ENCODE peak calls at places on chromosomes 7 and 10, in five cellular contexts. One of them, this sample, is unnamed.

GRCh38 chr10:34933676-34934075 is 118.6 kb upstream of the PARD3 start:
- DNase-seq in A549: no peak
- DNase-seq in K562: no peak
- DNase-seq in HepG2: no peak
- DNase-seq in endothelial cell of umbilical vein: no peak
- DNase-seq in this sample: no peak

GRCh38 chr10:10642741-10643280 is 374.9 kb upstream of the CELF2 start:
- DNase-seq in A549: no peak
- DNase-seq in K562: no peak
- DNase-seq in HepG2: no peak
- DNase-seq in endothelial cell of umbilical vein: no peak
- DNase-seq in this sample: no peak

GRCh38 chr10:116014859-116015258 is 258.1 kb downstream of the GFRA1 start:
- DNase-seq in A549: no peak
- DNase-seq in K562: no peak
- DNase-seq in HepG2: no peak
- DNase-seq in endothelial cell of umbilical vein: no peak
- DNase-seq in this sample: no peak

GRCh38 chr10:60429084-60429849 is 39.6 kb upstream of the ANK3 start:
- DNase-seq in A549: no peak
- DNase-seq in K562: peak
- DNase-seq in HepG2: no peak
- DNase-seq in endothelial cell of umbilical vein: peak
- DNase-seq in this sample: no peak

GRCh38 chr7:191105-192034 is 1.0 kb upstream of the FAM20C start:
- DNase-seq in A549: peak
- DNase-seq in K562: peak
- DNase-seq in HepG2: no peak
- DNase-seq in endothelial cell of umbilical vein: peak
- DNase-seq in this sample: peak

GRCh38 chr7:143435266-143435665 is 8.0 kb upstream of the TAS2R60 start:
- DNase-seq in A549: no peak
- DNase-seq in K562: no peak
- DNase-seq in HepG2: no peak
- DNase-seq in endothelial cell of umbilical vein: no peak
- DNase-seq in this sample: no peak

GRCh38 chr7:101237206-101238067 is at the start of gene CLDN15:
- DNase-seq in A549: no peak
- DNase-seq in K562: no peak
- DNase-seq in HepG2: peak
- DNase-seq in endothelial cell of umbilical vein: peak
- DNase-seq in this sample: no peak

GRCh38 chr10:17003666-17004065 is 125.9 kb downstream of the CUBN start:
- DNase-seq in A549: no peak
- DNase-seq in K562: no peak
- DNase-seq in HepG2: no peak
- DNase-seq in endothelial cell of umbilical vein: no peak
- DNase-seq in this sample: no peak

GRCh38 chr10:90197766-90198165 is 496.4 kb downstream of the KIF20B start:
- DNase-seq in A549: no peak
- DNase-seq in K562: no peak
- DNase-seq in HepG2: no peak
- DNase-seq in endothelial cell of umbilical vein: peak
- DNase-seq in this sample: no peak

GRCh38 chr10:28463141-28463540 is 69.8 kb upstream of the WAC start:
- DNase-seq in A549: no peak
- DNase-seq in K562: no peak
- DNase-seq in HepG2: no peak
- DNase-seq in endothelial cell of umbilical vein: no peak
- DNase-seq in this sample: no peak

GRCh38 chr10:95196053-95196452 is 2.0 kb downstream of the ACSM6 start:
- DNase-seq in A549: no peak
- DNase-seq in K562: no peak
- DNase-seq in HepG2: no peak
- DNase-seq in endothelial cell of umbilical vein: no peak
- DNase-seq in this sample: no peak

DNA sequence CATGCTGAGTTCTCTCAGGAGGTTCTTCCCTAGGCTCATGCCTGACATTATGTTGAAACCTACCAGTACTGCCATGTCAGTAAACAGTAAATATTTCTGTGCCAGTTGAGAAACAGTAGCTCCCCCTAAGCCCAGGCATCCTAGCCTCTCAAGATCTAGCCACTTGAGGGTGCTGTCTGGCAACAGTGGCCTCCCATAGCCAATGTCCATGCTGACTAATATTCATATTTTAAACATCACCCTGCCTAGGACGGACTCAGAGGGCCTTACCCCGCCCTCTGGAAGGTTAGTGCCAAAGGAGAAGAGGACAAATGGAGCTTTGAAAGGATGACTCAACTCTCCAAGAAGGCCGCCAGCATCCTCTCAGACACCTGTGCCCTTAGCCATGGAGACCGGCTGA is 7.7 kb downstream of the ACSM6 start:
- DNase-seq in A549: peak
- DNase-seq in K562: peak
- DNase-seq in HepG2: peak
- DNase-seq in endothelial cell of umbilical vein: no peak
- DNase-seq in this sample: no peak
- TF ChIP-seq CTCF in A549: peak
- TF ChIP-seq CTCF in K562: peak
- TF ChIP-seq CTCF in HepG2: peak
- TF ChIP-seq CTCF in endothelial cell of umbilical vein: no peak
- TF ChIP-seq CTCF in this sample: peak

DNA sequence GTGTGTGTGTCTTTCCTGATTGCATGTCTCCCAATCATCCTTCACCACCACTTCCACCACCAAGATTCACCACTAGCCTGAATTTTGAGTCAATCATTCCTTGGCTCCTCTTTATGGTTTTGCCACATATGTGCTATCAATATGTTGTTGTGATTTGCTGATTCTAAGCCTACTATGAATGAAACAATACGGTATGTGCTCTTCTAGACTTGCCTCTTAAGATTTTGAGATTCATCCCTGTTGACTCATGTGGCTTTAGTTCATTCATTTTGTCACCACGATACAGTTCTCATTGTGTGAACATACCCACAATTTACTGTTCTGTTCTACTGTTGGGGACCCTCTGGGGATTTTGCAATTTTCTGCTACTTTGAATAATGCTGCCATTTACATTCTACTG is 30.2 kb downstream of the SGMS1 start:
- DNase-seq in A549: no peak
- DNase-seq in K562: no peak
- DNase-seq in HepG2: no peak
- DNase-seq in endothelial cell of umbilical vein: no peak
- DNase-seq in this sample: no peak
- TF ChIP-seq MYC in A549: no peak
- TF ChIP-seq MYC in K562: no peak
- TF ChIP-seq MYC in HepG2: no peak
- TF ChIP-seq MYC in endothelial cell of umbilical vein: no peak
- TF ChIP-seq MYC in this sample: no peak

GRCh38 chr10:121596668-121597503 is 1.4 kb downstream of the FGFR2 start:
- DNase-seq in A549: no peak
- DNase-seq in K562: no peak
- DNase-seq in HepG2: no peak
- DNase-seq in endothelial cell of umbilical vein: no peak
- DNase-seq in this sample: no peak
- TF ChIP-seq POLR2A in A549: no peak
- TF ChIP-seq POLR2A in K562: no peak
- TF ChIP-seq POLR2A in HepG2: no peak
- TF ChIP-seq POLR2A in endothelial cell of umbilical vein: no peak
- TF ChIP-seq POLR2A in this sample: no peak

DNA sequence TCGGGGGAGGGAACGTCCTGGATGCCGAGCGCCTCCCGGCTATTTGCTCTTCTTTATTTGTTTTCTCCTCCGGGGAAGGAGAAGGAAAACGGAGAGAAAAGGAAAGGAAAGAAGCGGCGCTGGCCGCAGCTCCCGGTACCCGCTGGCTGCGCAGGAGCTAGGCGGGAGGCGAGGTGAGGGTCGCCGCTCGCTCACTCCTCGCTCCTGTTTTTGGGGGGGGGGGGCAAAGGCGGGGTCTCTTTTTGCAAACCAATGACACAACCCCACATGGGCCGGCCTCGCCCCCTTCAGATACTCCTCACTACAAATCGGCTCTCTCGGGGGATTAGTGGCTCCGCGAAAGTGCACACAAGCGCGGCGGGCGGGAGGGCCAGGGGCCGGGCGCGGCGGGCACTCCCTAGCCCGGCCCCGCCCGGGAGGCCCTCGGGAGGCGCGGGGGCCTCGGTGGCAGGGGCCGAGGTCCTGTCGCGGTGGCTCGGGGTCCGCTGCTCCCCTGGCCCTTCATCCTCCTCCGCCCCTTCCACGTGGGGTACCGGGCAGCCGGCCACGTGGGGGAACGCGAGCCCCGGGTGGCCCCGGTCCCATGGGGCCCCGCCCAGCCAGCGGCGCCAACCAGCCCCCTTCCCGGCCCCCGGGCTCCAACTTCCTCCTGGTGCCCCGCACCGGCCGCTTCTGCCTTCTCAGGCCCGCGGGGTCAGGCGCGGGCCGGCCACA is 650 bp upstream of the CTBP2 start:
- DNase-seq in A549: peak
- DNase-seq in K562: peak
- DNase-seq in HepG2: no peak
- DNase-seq in endothelial cell of umbilical vein: peak
- DNase-seq in this sample: peak
- TF ChIP-seq CTCF in A549: no peak
- TF ChIP-seq CTCF in K562: peak
- TF ChIP-seq CTCF in HepG2: no peak
- TF ChIP-seq CTCF in endothelial cell of umbilical vein: peak
- TF ChIP-seq CTCF in this sample: no peak

GRCh38 chr7:44964384-44964830 is 14.4 kb downstream of the MYO1G start:
- DNase-seq in A549: peak
- DNase-seq in K562: no peak
- DNase-seq in HepG2: no peak
- DNase-seq in endothelial cell of umbilical vein: peak
- DNase-seq in this sample: peak
- TF ChIP-seq MYC in A549: no peak
- TF ChIP-seq MYC in K562: no peak
- TF ChIP-seq MYC in HepG2: no peak
- TF ChIP-seq MYC in endothelial cell of umbilical vein: no peak
- TF ChIP-seq MYC in this sample: no peak

DNA sequence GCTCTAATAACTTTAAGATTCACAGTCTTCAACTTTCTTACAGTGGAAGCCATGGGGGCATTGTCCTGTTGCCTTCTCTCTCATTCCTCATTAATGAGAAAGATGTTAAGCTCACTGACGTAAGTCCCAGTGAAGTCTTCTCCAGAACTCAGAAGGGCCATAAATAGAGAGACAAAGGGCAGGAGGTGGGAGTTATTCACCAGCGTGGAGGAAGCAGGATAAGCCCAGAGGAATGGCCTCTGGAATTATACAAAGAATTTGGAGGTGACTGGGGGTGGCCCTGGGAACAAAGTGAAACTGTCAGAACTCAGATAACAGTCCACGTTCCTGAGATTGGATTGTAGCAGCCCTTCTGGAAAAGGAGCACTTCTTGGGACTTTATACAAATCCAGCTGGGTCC is 52.4 kb downstream of the SORBS1 start:
- DNase-seq in A549: no peak
- DNase-seq in K562: no peak
- DNase-seq in HepG2: peak
- DNase-seq in endothelial cell of umbilical vein: peak
- DNase-seq in this sample: no peak
- TF ChIP-seq POLR2A in A549: no peak
- TF ChIP-seq POLR2A in K562: no peak
- TF ChIP-seq POLR2A in HepG2: no peak
- TF ChIP-seq POLR2A in endothelial cell of umbilical vein: no peak
- TF ChIP-seq POLR2A in this sample: no peak

GRCh38 chr10:48659790-48660189 is 24.9 kb upstream of the WDFY4 start:
- DNase-seq in A549: no peak
- DNase-seq in K562: no peak
- DNase-seq in HepG2: no peak
- DNase-seq in endothelial cell of umbilical vein: peak
- DNase-seq in this sample: peak
- TF ChIP-seq CTCF in A549: peak
- TF ChIP-seq CTCF in K562: peak
- TF ChIP-seq CTCF in HepG2: no peak
- TF ChIP-seq CTCF in endothelial cell of umbilical vein: peak
- TF ChIP-seq CTCF in this sample: peak

GRCh38 chr7:74449809-74450397 is 3.8 kb upstream of the GTF2IRD1 start:
- DNase-seq in A549: peak
- DNase-seq in K562: peak
- DNase-seq in HepG2: peak
- DNase-seq in endothelial cell of umbilical vein: peak
- DNase-seq in this sample: peak
- TF ChIP-seq MYC in A549: no peak
- TF ChIP-seq MYC in K562: no peak
- TF ChIP-seq MYC in HepG2: no peak
- TF ChIP-seq MYC in endothelial cell of umbilical vein: no peak
- TF ChIP-seq MYC in this sample: peak

This sample was measured in NB4.